ENCODE peak calls at places on chromosomes 3 and 15, in four cellular contexts. C is psoas muscle, V is Peyer's patch, G is brain microvascular endothelial cell. W is an unnamed sample.

GRCh38 chr3:140276698-140277097 is 341.7 kb downstream of the CLSTN2 start:
- DNase-seq in V (no peak), G (peak; percentile 19), C (no peak), W (no peak)

GRCh38 chr3:105518806-105519418 is 152.2 kb downstream of the ALCAM start:
- DNase-seq in C (no peak), G (peak; percentile 39), V (peak; percentile 49), W (no peak)

GRCh38 chr3:50189989-50190388 is 1.4 kb upstream of the GNAT1 start:
- DNase-seq in C (no peak), G (no peak), V (no peak), W (no peak)

GRCh38 chr3:38130631-38131065 is 6.3 kb downstream of the ACAA1 start:
- DNase-seq in G (no peak), C (no peak), V (peak; percentile 86), W (no peak)

GRCh38 chr3:194871143-194871863 is 185.6 kb downstream of the FAM43A start:
- DNase-seq in C (peak; percentile 85), G (peak; percentile 85), V (peak; percentile 91), W (peak; percentile 61)

GRCh38 chr3:74127261-74127660 is 487.2 kb downstream of the CNTN3 start:
- DNase-seq in V (no peak), C (no peak), G (no peak), W (no peak)

GRCh38 chr3:135513106-135514063 is 452.1 kb upstream of the PPP2R3A start:
- DNase-seq in G (peak; percentile 66), C (no peak), V (no peak), W (no peak)

GRCh38 chr15:62803856-62804400 is 238.6 kb upstream of the TPM1 start:
- DNase-seq in G (no peak), V (no peak), C (no peak), W (no peak)

GRCh38 chr3:100634493-100635272 is 25.3 kb downstream of the ADGRG7 start:
- DNase-seq in V (peak; percentile 69), G (peak; percentile 14), C (no peak), W (no peak)

GRCh38 chr3:52095990-52096775 is 39.8 kb upstream of the DUSP7 start:
- DNase-seq in V (no peak), C (peak; percentile 3), G (no peak), W (peak; percentile 35)

GRCh38 chr3:134126153-134126552 is 96.4 kb upstream of the SLCO2A1 start:
- DNase-seq in G (no peak), V (no peak), C (no peak), W (no peak)

GRCh38 chr3:41198526-41198925 is 779 bp upstream of the CTNNB1 start:
- DNase-seq in C (no peak), G (no peak), V (peak; percentile 59), W (peak; percentile 65)

GRCh38 chr15:66704019-66704782 is 2.2 kb downstream of the SMAD6 start:
- DNase-seq in G (no peak), V (no peak), C (no peak), W (no peak)

GRCh38 chr15:66705277-66705927 is 3.4 kb downstream of the SMAD6 start:
- DNase-seq in G (no peak), V (no peak), C (no peak), W (no peak)

GRCh38 chr15:66703540-66703941 is 1.5 kb downstream of the SMAD6 start:
- DNase-seq in V (peak; percentile 59), G (peak; percentile 22), C (peak; percentile 71), W (peak; percentile 74)

GRCh38 chr15:66706225-66706732 is 4.2 kb downstream of the SMAD6 start:
- DNase-seq in V (peak; percentile 63), G (no peak), C (no peak), W (no peak)

DNA sequence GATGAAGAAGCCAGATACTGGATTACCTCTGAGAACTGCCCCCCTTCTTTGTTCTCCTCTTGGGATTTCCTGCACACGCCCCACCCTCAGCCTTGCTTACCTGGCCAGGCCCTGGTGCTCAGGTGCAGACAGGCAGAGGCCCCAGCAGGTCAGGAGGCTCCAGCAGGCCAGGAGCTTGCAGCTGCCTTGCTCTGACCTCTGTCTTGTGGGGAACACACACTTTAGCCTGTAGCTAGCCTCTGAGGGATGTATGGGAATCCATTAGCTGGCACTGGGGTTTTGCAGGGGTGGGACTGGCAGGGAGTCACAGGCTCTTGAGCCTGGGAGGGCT is 2.7 kb downstream of the SMAD6 start:
- DNase-seq in C (no peak), G (no peak), V (no peak), W (no peak)
- H3K4me3 ChIP-seq in C (peak overlapping the region; percentile 85), G (peak overlapping the region; percentile 71), V (peak overlapping the region; percentile 61), W (peak overlapping the region; percentile 83)

GRCh38 chr3:53641397-53641796 is 147.0 kb downstream of the CACNA1D start:
- DNase-seq in C (no peak), G (no peak), V (no peak), W (no peak)

GRCh38 chr3:53642211-53642610 is 147.8 kb downstream of the CACNA1D start:
- DNase-seq in C (no peak), V (no peak), G (no peak), W (no peak)

GRCh38 chr3:53646723-53647122 is 152.3 kb downstream of the CACNA1D start:
- DNase-seq in G (no peak), C (no peak), V (no peak), W (no peak)

GRCh38 chr3:53645754-53646153 is 151.3 kb downstream of the CACNA1D start:
- DNase-seq in G (no peak), C (peak; percentile 54), V (no peak), W (no peak)

GRCh38 chr3:53643757-53644156 is 149.3 kb downstream of the CACNA1D start:
- DNase-seq in G (no peak), C (no peak), V (no peak), W (no peak)
- TF ChIP-seq CTCF in G (no peak), C (no peak), V (no peak), W (no peak)

GRCh38 chr3:156609115-156609514 is 54.2 kb upstream of the SSR3 start:
- DNase-seq in G (no peak), V (no peak), C (no peak), W (no peak)
- H3K4me3 ChIP-seq in G (no peak overlapping the region), V (no peak overlapping the region), C (no peak overlapping the region), W (no peak overlapping the region)

GRCh38 chr3:12484198-12484982 is at the start of gene TSEN2:
- DNase-seq in C (peak; percentile 97), G (peak; percentile 91), V (peak; percentile 97), W (peak; percentile 97)
- TF ChIP-seq CTCF in C (no peak), G (peak; percentile 47), V (peak; percentile 23), W (peak; percentile 12)

GRCh38 chr3:149641011-149641728 is 16.7 kb downstream of the WWTR1 start:
- DNase-seq in V (no peak), C (no peak), G (no peak), W (no peak)

GRCh38 chr3:149643482-149643798 is 14.4 kb downstream of the WWTR1 start:
- DNase-seq in G (no peak), V (no peak), C (no peak), W (no peak)

GRCh38 chr3:149635396-149635795 is 22.4 kb downstream of the WWTR1 start:
- DNase-seq in V (no peak), G (no peak), C (no peak), W (no peak)

GRCh38 chr3:149638401-149639092 is 19.3 kb downstream of the WWTR1 start:
- DNase-seq in G (no peak), V (no peak), C (no peak), W (no peak)

DNA sequence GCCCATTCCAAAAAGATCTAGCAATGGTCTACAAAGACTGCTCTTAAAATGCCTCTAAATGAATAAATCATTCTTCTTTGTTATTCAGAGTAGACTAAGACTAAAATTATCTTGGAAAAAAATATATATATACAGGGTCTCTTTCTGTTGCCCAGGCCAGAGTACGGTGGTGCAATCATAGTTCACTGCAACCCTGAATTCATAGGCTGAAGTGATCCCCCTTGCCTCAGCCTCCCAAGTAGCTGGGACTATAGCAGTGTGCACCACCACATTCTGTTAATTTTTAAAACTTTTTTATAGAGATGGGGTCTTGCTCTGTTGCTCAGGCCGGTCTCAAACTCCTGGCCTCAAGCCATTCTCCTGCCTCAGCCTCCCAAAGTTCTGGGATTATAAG is 18.7 kb downstream of the WWTR1 start:
- DNase-seq in G (no peak), C (no peak), V (no peak), W (no peak)
- H3K4me3 ChIP-seq in G (peak overlapping the region; percentile 12), C (peak overlapping the region; percentile 51), V (peak overlapping the region; percentile 17), W (peak overlapping the region; percentile 28)

DNA sequence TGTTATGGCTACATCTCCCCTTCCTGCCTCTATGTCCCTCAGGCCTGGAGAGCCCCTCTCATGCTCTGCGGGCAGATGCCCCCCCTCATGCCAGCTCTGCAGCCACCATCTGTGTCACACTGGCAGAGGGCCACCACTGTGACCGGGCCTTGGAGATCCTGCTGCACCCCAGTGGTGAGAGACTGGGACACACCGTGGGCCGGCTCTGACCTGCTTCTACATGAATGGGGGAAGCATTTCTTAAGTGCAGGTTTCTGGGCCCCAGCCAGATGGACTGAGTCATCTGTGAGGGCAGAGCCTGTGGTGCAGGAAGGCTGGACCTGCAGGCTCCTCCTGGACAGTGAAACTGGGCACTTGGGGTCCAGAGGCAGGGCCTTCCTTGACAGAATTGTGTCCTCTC is 4.8 kb downstream of the VWA5B2 start:
- DNase-seq in G (peak; percentile 69), C (peak; percentile 79), V (no peak), W (peak; percentile 71)
- TF ChIP-seq CTCF in G (no peak), C (no peak), V (no peak), W (no peak)

GRCh38 chr3:4687167-4687566 is 194.0 kb downstream of the ITPR1 start:
- DNase-seq in C (no peak), G (no peak), V (no peak), W (no peak)
- H3K4me3 ChIP-seq in C (no peak overlapping the region), G (no peak overlapping the region), V (no peak overlapping the region), W (no peak overlapping the region)

GRCh38 chr15:31498329-31498728 is 171.7 kb downstream of the KLF13 start:
- DNase-seq in G (no peak), V (no peak), C (no peak), W (no peak)
- TF ChIP-seq CTCF in G (peak; percentile 23), V (no peak), C (no peak), W (no peak)

GRCh38 chr3:122577409-122578028 is at the start of gene PARP15:
- DNase-seq in G (no peak), V (peak; percentile 74), C (peak; percentile 49), W (peak; percentile 51)
- H3K4me3 ChIP-seq in G (peak within 1 kb of the TSS; percentile 61), V (peak within 1 kb of the TSS; percentile 54), C (peak within 1 kb of the TSS; percentile 64), W (peak within 1 kb of the TSS; percentile 70)

W was measured in lower lobe of right lung.